ENCODE peak calls at places on chromosomes 2 and 18, in five cellular contexts. D is foreskin fibroblast, Q is brain microvascular endothelial cell, A is astrocyte of the cerebellum, K is OCI-LY7. E is an unnamed sample.

GRCh38 chr2:128732976-128733431 is 414.3 kb upstream of the HS6ST1 start:
- DNase-seq in D (peak; percentile 75), Q (peak; percentile 91), A (peak; percentile 71), K (no peak), E (peak; percentile 86)

GRCh38 chr2:239756392-239757153 is 268.6 kb downstream of the NDUFA10 start:
- DNase-seq in D (no peak), Q (peak; percentile 55), A (no peak), K (no peak), E (no peak)

GRCh38 chr2:176413786-176414185 is 144.5 kb downstream of the MTX2 start:
- DNase-seq in D (no peak), Q (no peak), A (no peak), K (no peak), E (no peak)

GRCh38 chr2:40384714-40385113 is 67.2 kb downstream of the SLC8A1 start:
- DNase-seq in D (peak; percentile 82), Q (no peak), A (no peak), K (no peak), E (peak; percentile 90)

GRCh38 chr2:152200101-152200500 is 24.5 kb upstream of the STAM2 start:
- DNase-seq in D (no peak), Q (no peak), A (no peak), K (no peak), E (no peak)

GRCh38 chr2:189982777-189983394 is 79.6 kb downstream of the MSTN start:
- DNase-seq in D (no peak), Q (peak; percentile 3), A (peak; percentile 0), K (peak; percentile 40), E (no peak)

GRCh38 chr18:70827632-70828031 is 538.8 kb downstream of the SOCS6 start:
- DNase-seq in D (no peak), Q (no peak), A (no peak), K (no peak), E (no peak)

GRCh38 chr2:111704246-111704645 is 179.7 kb downstream of the ANAPC1 start:
- DNase-seq in D (peak; percentile 37), Q (peak; percentile 58), A (no peak), K (no peak), E (no peak)

GRCh38 chr2:234388591-234388990 is 108.3 kb downstream of the ARL4C start:
- DNase-seq in D (no peak), Q (no peak), A (no peak), K (no peak), E (no peak)

GRCh38 chr2:161427413-161428239 is 11.5 kb downstream of the TBR1 start:
- DNase-seq in D (no peak), Q (no peak), A (no peak), K (no peak), E (no peak)

GRCh38 chr2:134795765-134796164 is 42.7 kb upstream of the ACMSD start:
- DNase-seq in D (no peak), Q (no peak), A (no peak), K (no peak), E (no peak)

GRCh38 chr2:166344286-166345113 is 31.2 kb downstream of the SCN9A start:
- DNase-seq in D (peak; percentile 50), Q (peak; percentile 61), A (peak; percentile 23), K (no peak), E (peak; percentile 43)

GRCh38 chr2:228731517-228731916 is 539.6 kb downstream of the PID1 start:
- DNase-seq in D (peak; percentile 70), Q (peak; percentile 71), A (peak; percentile 91), K (no peak), E (peak; percentile 69)

GRCh38 chr2:166625670-166626069 is 131.6 kb upstream of the SCN7A start:
- DNase-seq in D (no peak), Q (no peak), A (no peak), K (no peak), E (no peak)

GRCh38 chr2:13114391-13114790 is 397.7 kb downstream of the TRIB2 start:
- DNase-seq in D (no peak), Q (peak; percentile 73), A (peak; percentile 1), K (no peak), E (no peak)

GRCh38 chr18:34098109-34098508 is 126.6 kb downstream of the NOL4 start:
- DNase-seq in D (no peak), Q (no peak), A (no peak), K (no peak), E (no peak)

GRCh38 chr2:84458436-84459027 is 548 bp downstream of the SUCLG1 start:
- DNase-seq in D (no peak), Q (peak; percentile 5), A (no peak), K (peak; percentile 37), E (no peak)

GRCh38 chr2:148532049-148532428 is 112.5 kb upstream of the EPC2 start:
- DNase-seq in D (no peak), Q (no peak), A (no peak), K (no peak), E (no peak)

GRCh38 chr2:203407496-203407895 is 79.3 kb downstream of the ABI2 start:
- DNase-seq in D (no peak), Q (no peak), A (no peak), K (no peak), E (no peak)

GRCh38 chr18:61900504-61901281 is 7.9 kb upstream of the RNF152 start:
- DNase-seq in D (no peak), Q (no peak), A (no peak), K (no peak), E (no peak)

GRCh38 chr18:48923746-48924580 is 26.8 kb downstream of the SMAD7 start:
- DNase-seq in D (peak; percentile 68), Q (no peak), A (no peak), K (no peak), E (no peak)

GRCh38 chr2:241011751-241012510 is 13.5 kb downstream of the SNED1 start:
- DNase-seq in D (no peak), Q (no peak), A (no peak), K (no peak), E (no peak)

GRCh38 chr2:187078297-187078696 is 229.3 kb upstream of the ZSWIM2 start:
- DNase-seq in D (peak; percentile 41), Q (peak; percentile 37), A (peak; percentile 6), K (no peak), E (no peak)

GRCh38 chr18:8876887-8877286 is 171.5 kb downstream of the MTCL1 start:
- DNase-seq in D (no peak), Q (no peak), A (no peak), K (no peak), E (no peak)

GRCh38 chr2:219094171-219094570 is 33.5 kb upstream of the IHH start:
- DNase-seq in D (no peak), Q (no peak), A (no peak), K (no peak), E (no peak)

GRCh38 chr2:149082781-149083180 is 44.3 kb downstream of the LYPD6B start:
- DNase-seq in D (no peak), Q (no peak), A (no peak), K (no peak), E (no peak)

GRCh38 chr18:7784171-7784570 is 217.1 kb downstream of the PTPRM start:
- DNase-seq in D (no peak), Q (no peak), A (no peak), K (no peak), E (no peak)

GRCh38 chr2:82316573-82317371 is 2012.2 kb upstream of the LRRTM1 start:
- DNase-seq in D (no peak), Q (no peak), A (no peak), K (no peak), E (no peak)

GRCh38 chr2:69798909-69799526 is 30.4 kb upstream of the GMCL1 start:
- DNase-seq in D (no peak), Q (peak; percentile 96), A (peak; percentile 9), K (peak; percentile 23), E (no peak)
- H3K4me3 ChIP-seq in D (peak overlapping the region; percentile 33), Q (peak overlapping the region; percentile 24), A (peak overlapping the region; percentile 29), K (peak overlapping the region; percentile 45), E (peak overlapping the region; percentile 48)

DNA sequence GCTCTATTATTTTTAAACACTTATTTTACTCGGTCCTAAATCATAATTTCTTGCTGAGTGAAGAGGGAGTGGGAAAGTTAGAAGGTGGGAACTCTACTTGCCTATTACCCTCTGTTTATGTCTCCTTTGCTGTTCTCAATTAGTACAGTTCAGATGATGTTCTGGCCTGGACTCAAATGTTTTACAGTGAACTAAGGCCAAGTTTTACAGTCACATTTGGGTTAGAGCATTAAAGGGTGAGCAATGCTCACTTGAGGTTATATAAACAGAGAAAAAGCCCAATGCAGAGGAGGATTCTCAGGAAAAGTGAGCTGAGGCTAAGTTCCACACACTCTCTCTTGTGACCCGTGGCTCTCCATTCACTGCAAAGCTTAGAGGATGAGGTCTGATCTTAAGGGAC is 52.4 kb downstream of the ITSN2 start:
- DNase-seq in D (peak; percentile 18), Q (no peak), A (no peak), K (no peak), E (no peak)
- TF ChIP-seq CTCF in D (no peak), Q (no peak), A (no peak), K (no peak), E (no peak)

DNA sequence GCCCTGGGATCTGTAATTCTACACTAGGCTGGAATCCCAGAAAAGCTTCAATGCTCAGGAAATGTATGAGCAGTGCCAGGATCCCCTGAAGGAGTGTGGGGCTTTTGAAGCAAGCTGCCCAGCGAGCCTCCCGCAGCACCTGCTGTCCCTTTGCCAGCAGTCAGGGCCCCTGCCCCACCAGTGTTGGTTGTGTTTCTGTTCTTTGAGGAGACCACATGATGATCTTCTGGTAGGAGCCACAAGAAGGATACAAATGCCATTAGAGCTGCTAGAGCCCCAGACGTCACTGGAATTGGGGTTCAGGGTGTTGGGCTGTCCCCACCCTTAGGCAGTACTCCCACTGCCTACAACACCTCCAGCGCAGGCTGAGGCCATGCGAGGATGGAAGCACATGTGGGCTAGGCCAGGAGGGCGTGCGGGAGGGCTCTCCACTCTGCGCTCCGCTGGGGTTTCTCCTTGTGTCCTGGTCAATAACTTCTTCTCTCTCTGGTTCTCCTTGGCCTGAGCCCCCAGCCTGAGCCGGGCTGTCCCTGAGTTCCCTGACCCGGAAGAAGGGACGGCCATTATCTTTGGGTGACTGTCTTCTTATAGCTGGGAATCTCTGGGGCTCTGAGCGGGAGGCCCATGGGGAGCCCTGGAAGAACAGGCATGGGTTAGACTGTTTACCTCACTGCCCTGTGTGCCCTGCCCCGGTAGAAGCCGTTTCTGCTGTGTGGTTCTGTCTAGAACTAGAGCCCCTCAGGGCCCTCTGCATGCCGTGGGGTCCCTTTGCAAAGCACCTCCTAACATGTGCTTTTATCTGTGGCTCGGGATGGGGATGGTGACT is 73.9 kb downstream of the LRRFIP1 start:
- DNase-seq in D (no peak), Q (no peak), A (no peak), K (no peak), E (no peak)
- H3K4me3 ChIP-seq in D (no peak overlapping the region), Q (no peak overlapping the region), A (no peak overlapping the region), K (peak overlapping the region; percentile 34), E (no peak overlapping the region)

GRCh38 chr2:74743039-74743438 is 89.0 kb downstream of the SEMA4F start:
- DNase-seq in D (no peak), Q (no peak), A (no peak), K (no peak), E (no peak)

GRCh38 chr2:74740395-74741075 is 86.5 kb downstream of the SEMA4F start:
- DNase-seq in D (peak; percentile 95), Q (peak; percentile 87), A (peak; percentile 32), K (no peak), E (peak; percentile 89)

GRCh38 chr2:74741076-74741460 is 87.0 kb downstream of the SEMA4F start:
- DNase-seq in D (no peak), Q (no peak), A (no peak), K (no peak), E (no peak)

GRCh38 chr2:74742486-74742885 is 88.4 kb downstream of the SEMA4F start:
- DNase-seq in D (no peak), Q (no peak), A (no peak), K (no peak), E (no peak)

DNA sequence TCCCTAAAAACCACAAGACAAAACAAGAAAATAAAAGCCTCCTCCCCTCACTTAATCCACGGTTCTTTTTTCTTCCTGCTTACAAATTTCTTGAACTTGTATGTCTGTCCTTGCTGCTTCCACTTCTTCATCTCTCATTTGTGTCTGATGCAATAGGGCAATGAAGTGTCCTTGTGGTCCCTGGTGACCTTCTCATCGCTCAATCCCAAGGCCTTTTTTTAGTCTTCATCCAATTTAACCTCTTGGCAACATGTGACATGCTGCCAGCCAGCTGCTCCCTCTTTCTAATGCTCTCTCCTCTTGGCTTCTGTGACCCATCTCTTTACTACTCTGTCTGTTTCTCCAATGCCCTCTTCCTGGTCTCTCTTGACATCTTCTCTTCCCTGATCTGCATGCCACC is 87.6 kb downstream of the SEMA4F start:
- DNase-seq in D (no peak), Q (no peak), A (no peak), K (no peak), E (no peak)
- TF ChIP-seq CTCF in D (no peak), Q (no peak), A (no peak), K (no peak), E (no peak)